ENCODE peak calls at places on chromosome 9, in seven cellular contexts. L is T-cell; F is activated T-cell treated with anti-CD3 and anti-CD28 coated beads, Interleukin-2, amount 50 U/mL, for 24 hours; W is right cardiac atrium; C is PC-9; O is neural crest cell; G is stimulated activated CD4-positive, alpha-beta T cell treated with anti-CD3 and anti-CD28 coated beads, Interleukin-2, amount 100 ng/mL, for 48 hours. P is an unnamed sample.

GRCh38 chr9:137989999-137990715 is 112.6 kb downstream of the CACNA1B start:
- DNase-seq in L (no peak), F (peak; percentile 24), W (no peak), C (no peak), O (no peak), G (no peak), P (no peak)

GRCh38 chr9:98570055-98570454 is 138.7 kb downstream of the GABBR2 start:
- DNase-seq in L (no peak), F (no peak), W (no peak), C (no peak), O (no peak), G (no peak), P (no peak)

GRCh38 chr9:38025166-38025565 is 43.9 kb downstream of the SHB start:
- DNase-seq in L (no peak), F (no peak), W (no peak), C (no peak), O (no peak), G (no peak), P (no peak)

GRCh38 chr9:95446259-95446658 is 70.5 kb downstream of the PTCH1 start:
- DNase-seq in L (no peak), F (no peak), W (no peak), C (no peak), O (no peak), G (no peak), P (no peak)

GRCh38 chr9:134318481-134318891 is 7.8 kb upstream of the RXRA start:
- DNase-seq in L (no peak), F (no peak), W (peak; percentile 13), C (no peak), O (no peak), G (no peak), P (no peak)

GRCh38 chr9:97372580-97372979 is 39.3 kb upstream of the TDRD7 start:
- DNase-seq in L (no peak), F (no peak), W (no peak), C (no peak), O (no peak), G (no peak), P (no peak)

GRCh38 chr9:78029601-78030552 is 1.7 kb downstream of the GNAQ start:
- DNase-seq in L (peak; percentile 7), F (peak; percentile 61), W (peak; percentile 12), C (peak; percentile 20), O (no peak), G (no peak), P (peak; percentile 62)

GRCh38 chr9:29290519-29290918 is 1717.2 kb upstream of the C9orf72 start:
- DNase-seq in L (no peak), F (no peak), W (no peak), C (no peak), O (no peak), G (no peak), P (no peak)

GRCh38 chr9:123265833-123266232 is 2.6 kb downstream of the STRBP start:
- DNase-seq in L (no peak), F (no peak), W (no peak), C (no peak), O (no peak), G (no peak), P (no peak)

GRCh38 chr9:34400275-34400674 is 23.6 kb upstream of the MYORG start:
- DNase-seq in L (no peak), F (no peak), W (no peak), C (no peak), O (no peak), G (no peak), P (no peak)

GRCh38 chr9:98502976-98503325 is 205.8 kb downstream of the GABBR2 start:
- DNase-seq in L (no peak), F (no peak), W (no peak), C (peak; percentile 71), O (no peak), G (no peak), P (no peak)

GRCh38 chr9:122191519-122191918 is 31.8 kb downstream of the MORN5 start:
- DNase-seq in L (no peak), F (no peak), W (no peak), C (no peak), O (no peak), G (no peak), P (no peak)